ENCODE peak calls at places on chromosomes 5 and 9, in seven cellular contexts. One of them, this sample, is unnamed.

GRCh38 chr5:89055011-89055704 is 172.2 kb upstream of the MEF2C start:
- DNase-seq in mesendoderm: no peak
- DNase-seq in IMR-90: no peak
- DNase-seq in H9: no peak
- DNase-seq in trophoblast cell: no peak
- DNase-seq in H1: no peak
- DNase-seq in mesenchymal stem cell: no peak
- DNase-seq in this sample: no peak

GRCh38 chr9:13175732-13176131 is 103.8 kb downstream of the MPDZ start:
- DNase-seq in mesendoderm: no peak
- DNase-seq in IMR-90: no peak
- DNase-seq in H9: no peak
- DNase-seq in trophoblast cell: no peak
- DNase-seq in H1: no peak
- DNase-seq in mesenchymal stem cell: no peak
- DNase-seq in this sample: no peak

GRCh38 chr9:928363-929042 is 48.0 kb upstream of the DMRT3 start:
- DNase-seq in mesendoderm: peak
- DNase-seq in IMR-90: no peak
- DNase-seq in H9: peak
- DNase-seq in trophoblast cell: peak
- DNase-seq in H1: peak
- DNase-seq in mesenchymal stem cell: no peak
- DNase-seq in this sample: no peak

GRCh38 chr9:114388764-114389375 is 1.1 kb upstream of the AKNA start:
- DNase-seq in mesendoderm: no peak
- DNase-seq in IMR-90: no peak
- DNase-seq in H9: no peak
- DNase-seq in trophoblast cell: no peak
- DNase-seq in H1: no peak
- DNase-seq in mesenchymal stem cell: no peak
- DNase-seq in this sample: no peak

GRCh38 chr5:10552183-10553143 is 11.4 kb upstream of the ANKRD33B start:
- DNase-seq in mesendoderm: no peak
- DNase-seq in IMR-90: peak
- DNase-seq in H9: no peak
- DNase-seq in trophoblast cell: no peak
- DNase-seq in H1: no peak
- DNase-seq in mesenchymal stem cell: peak
- DNase-seq in this sample: no peak

GRCh38 chr5:156391139-156391538 is 64.2 kb downstream of the SGCD start:
- DNase-seq in mesendoderm: no peak
- DNase-seq in IMR-90: peak
- DNase-seq in H9: no peak
- DNase-seq in trophoblast cell: peak
- DNase-seq in H1: no peak
- DNase-seq in mesenchymal stem cell: peak
- DNase-seq in this sample: no peak

GRCh38 chr5:154397652-154398406 is 48.0 kb upstream of the SAP30L start:
- DNase-seq in mesendoderm: no peak
- DNase-seq in IMR-90: no peak
- DNase-seq in H9: no peak
- DNase-seq in trophoblast cell: no peak
- DNase-seq in H1: no peak
- DNase-seq in mesenchymal stem cell: no peak
- DNase-seq in this sample: no peak

GRCh38 chr9:94082956-94083355 is 1.3 kb upstream of the PTPDC1 start:
- DNase-seq in mesendoderm: no peak
- DNase-seq in IMR-90: peak
- DNase-seq in H9: no peak
- DNase-seq in trophoblast cell: no peak
- DNase-seq in H1: no peak
- DNase-seq in mesenchymal stem cell: peak
- DNase-seq in this sample: no peak

GRCh38 chr5:140174472-140175366 is at the start of gene CYSTM1:
- DNase-seq in mesendoderm: peak
- DNase-seq in IMR-90: peak
- DNase-seq in H9: peak
- DNase-seq in trophoblast cell: peak
- DNase-seq in H1: peak
- DNase-seq in mesenchymal stem cell: peak
- DNase-seq in this sample: peak

GRCh38 chr9:110844121-110844520 is 175.5 kb downstream of the MUSK start:
- DNase-seq in mesendoderm: no peak
- DNase-seq in IMR-90: peak
- DNase-seq in H9: no peak
- DNase-seq in trophoblast cell: no peak
- DNase-seq in H1: no peak
- DNase-seq in mesenchymal stem cell: no peak
- DNase-seq in this sample: no peak

GRCh38 chr9:36317766-36318165 is 59.5 kb upstream of the GNE start:
- DNase-seq in mesendoderm: peak
- DNase-seq in IMR-90: no peak
- DNase-seq in H9: no peak
- DNase-seq in trophoblast cell: no peak
- DNase-seq in H1: no peak
- DNase-seq in mesenchymal stem cell: no peak
- DNase-seq in this sample: no peak

GRCh38 chr9:72978724-72979123 is 25.9 kb upstream of the ALDH1A1 start:
- DNase-seq in mesendoderm: no peak
- DNase-seq in IMR-90: no peak
- DNase-seq in H9: no peak
- DNase-seq in trophoblast cell: no peak
- DNase-seq in H1: no peak
- DNase-seq in mesenchymal stem cell: no peak
- DNase-seq in this sample: no peak

GRCh38 chr9:109639666-109640231 is 140.2 kb upstream of the PALM2AKAP2 start:
- DNase-seq in mesendoderm: no peak
- DNase-seq in IMR-90: no peak
- DNase-seq in H9: no peak
- DNase-seq in trophoblast cell: no peak
- DNase-seq in H1: no peak
- DNase-seq in mesenchymal stem cell: no peak
- DNase-seq in this sample: no peak

GRCh38 chr5:146441896-146442295 is 5.2 kb upstream of the TCERG1 start:
- DNase-seq in mesendoderm: no peak
- DNase-seq in IMR-90: peak
- DNase-seq in H9: no peak
- DNase-seq in trophoblast cell: peak
- DNase-seq in H1: no peak
- DNase-seq in mesenchymal stem cell: no peak
- DNase-seq in this sample: no peak

GRCh38 chr5:93107141-93107540 is 473.9 kb downstream of the NR2F1-AS1 start:
- DNase-seq in mesendoderm: no peak
- DNase-seq in IMR-90: no peak
- DNase-seq in H9: no peak
- DNase-seq in trophoblast cell: no peak
- DNase-seq in H1: no peak
- DNase-seq in mesenchymal stem cell: peak
- DNase-seq in this sample: no peak

GRCh38 chr5:5134107-5134506 is 6.0 kb upstream of the ADAMTS16 start:
- DNase-seq in mesendoderm: no peak
- DNase-seq in IMR-90: no peak
- DNase-seq in H9: no peak
- DNase-seq in trophoblast cell: no peak
- DNase-seq in H1: no peak
- DNase-seq in mesenchymal stem cell: no peak
- DNase-seq in this sample: no peak

GRCh38 chr9:107425110-107426025 is 64.2 kb downstream of the KLF4 start:
- DNase-seq in mesendoderm: peak
- DNase-seq in IMR-90: peak
- DNase-seq in H9: peak
- DNase-seq in trophoblast cell: peak
- DNase-seq in H1: peak
- DNase-seq in mesenchymal stem cell: peak
- DNase-seq in this sample: peak

GRCh38 chr5:32320144-32320543 is 7.4 kb upstream of the MTMR12 start:
- DNase-seq in mesendoderm: no peak
- DNase-seq in IMR-90: no peak
- DNase-seq in H9: no peak
- DNase-seq in trophoblast cell: no peak
- DNase-seq in H1: no peak
- DNase-seq in mesenchymal stem cell: no peak
- DNase-seq in this sample: no peak

GRCh38 chr9:96450613-96451544 is 910 bp downstream of the HABP4 start:
- DNase-seq in mesendoderm: peak
- DNase-seq in IMR-90: peak
- DNase-seq in H9: no peak
- DNase-seq in trophoblast cell: peak
- DNase-seq in H1: peak
- DNase-seq in mesenchymal stem cell: peak
- DNase-seq in this sample: no peak

GRCh38 chr5:140205952-140206351 is 31.0 kb downstream of the CYSTM1 start:
- DNase-seq in mesendoderm: peak
- DNase-seq in IMR-90: no peak
- DNase-seq in H9: peak
- DNase-seq in trophoblast cell: no peak
- DNase-seq in H1: peak
- DNase-seq in mesenchymal stem cell: no peak
- DNase-seq in this sample: no peak

DNA sequence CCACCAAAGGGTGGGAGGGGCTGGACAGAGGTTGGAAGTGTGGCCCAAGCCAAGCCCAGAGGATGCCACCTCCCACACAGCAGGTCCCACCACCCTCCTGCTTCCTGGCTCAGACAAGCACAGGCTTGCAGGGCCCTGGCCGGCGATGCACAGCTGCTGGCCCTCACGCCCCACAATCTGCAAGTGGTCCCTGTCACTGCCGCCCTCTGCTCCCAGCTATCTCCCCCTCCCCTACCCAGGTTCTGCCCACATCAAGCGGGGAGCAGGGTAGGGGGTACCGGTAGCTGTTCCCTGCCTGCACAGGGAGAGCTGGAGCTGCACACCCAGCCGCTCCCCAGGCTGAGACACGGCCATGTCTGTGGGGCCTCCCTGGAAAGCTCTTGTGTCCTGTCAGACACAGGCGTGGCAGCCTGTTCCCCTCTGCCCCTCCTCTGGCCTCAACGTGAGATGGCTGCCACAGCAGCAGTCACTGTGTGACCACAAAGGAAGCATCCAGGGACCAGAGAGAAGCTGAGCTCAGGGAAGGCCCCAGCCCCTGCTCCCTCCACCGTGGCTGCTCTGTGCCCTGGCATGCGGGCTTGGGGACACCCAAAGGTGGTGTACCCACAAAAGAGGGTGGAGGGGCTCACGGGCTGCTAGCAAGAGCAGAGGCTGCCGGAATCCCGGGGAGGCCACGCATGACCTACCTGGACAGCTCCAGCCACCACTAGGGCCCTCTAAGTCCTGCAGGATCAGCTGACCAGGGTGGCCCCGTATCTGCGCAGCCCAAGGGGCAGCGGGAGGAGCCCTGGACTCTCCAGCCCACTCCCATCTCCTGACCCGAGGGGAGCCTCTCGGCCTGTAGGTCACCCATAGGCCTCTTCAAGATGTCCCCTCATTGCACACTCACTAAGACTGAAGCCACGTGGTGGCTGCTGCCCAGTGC is 10.9 kb upstream of the ZDHHC11 start:
- DNase-seq in mesendoderm: no peak
- DNase-seq in IMR-90: no peak
- DNase-seq in H9: no peak
- DNase-seq in trophoblast cell: no peak
- DNase-seq in H1: no peak
- DNase-seq in mesenchymal stem cell: no peak
- DNase-seq in this sample: no peak
- H2AK5ac ChIP-seq in mesendoderm: no peak
- H2AK5ac ChIP-seq in IMR-90: no peak
- H2AK5ac ChIP-seq in H9: no peak
- H2AK5ac ChIP-seq in trophoblast cell: no peak
- H2AK5ac ChIP-seq in H1: no peak
- H2AK5ac ChIP-seq in mesenchymal stem cell: no peak
- H2AK5ac ChIP-seq in this sample: peak

GRCh38 chr5:57948091-57948490 is 465.5 kb upstream of the ACTBL2 start:
- DNase-seq in mesendoderm: no peak
- DNase-seq in IMR-90: no peak
- DNase-seq in H9: no peak
- DNase-seq in trophoblast cell: no peak
- DNase-seq in H1: no peak
- DNase-seq in mesenchymal stem cell: no peak
- DNase-seq in this sample: no peak

GRCh38 chr5:57955506-57955905 is 472.9 kb upstream of the ACTBL2 start:
- DNase-seq in mesendoderm: no peak
- DNase-seq in IMR-90: no peak
- DNase-seq in H9: no peak
- DNase-seq in trophoblast cell: no peak
- DNase-seq in H1: no peak
- DNase-seq in mesenchymal stem cell: no peak
- DNase-seq in this sample: no peak

GRCh38 chr5:57950616-57951228 is 468.1 kb upstream of the ACTBL2 start:
- DNase-seq in mesendoderm: peak
- DNase-seq in IMR-90: peak
- DNase-seq in H9: peak
- DNase-seq in trophoblast cell: no peak
- DNase-seq in H1: peak
- DNase-seq in mesenchymal stem cell: no peak
- DNase-seq in this sample: no peak

GRCh38 chr5:57956606-57957005 is 474.0 kb upstream of the ACTBL2 start:
- DNase-seq in mesendoderm: no peak
- DNase-seq in IMR-90: no peak
- DNase-seq in H9: no peak
- DNase-seq in trophoblast cell: no peak
- DNase-seq in H1: no peak
- DNase-seq in mesenchymal stem cell: no peak
- DNase-seq in this sample: no peak

DNA sequence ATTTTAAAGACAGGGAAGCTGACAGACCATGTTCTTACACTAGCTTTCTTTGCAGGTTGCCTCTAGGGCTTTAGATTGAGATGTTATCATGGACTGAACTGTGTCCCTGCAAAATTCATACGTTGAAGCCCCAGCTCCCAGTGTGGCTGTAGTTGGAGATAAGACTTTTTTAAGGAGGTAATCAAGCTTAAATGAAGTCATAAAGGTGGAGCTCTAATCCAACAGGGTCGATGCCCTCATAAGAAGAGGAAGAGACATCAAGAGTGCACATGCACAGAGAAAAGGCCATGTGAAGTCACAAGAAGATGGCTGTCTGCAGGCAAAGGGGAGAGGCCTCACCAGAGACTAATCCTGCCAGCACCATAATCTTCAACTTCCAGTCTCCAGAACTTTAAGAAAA is 471.2 kb upstream of the ACTBL2 start:
- DNase-seq in mesendoderm: no peak
- DNase-seq in IMR-90: no peak
- DNase-seq in H9: no peak
- DNase-seq in trophoblast cell: peak
- DNase-seq in H1: no peak
- DNase-seq in mesenchymal stem cell: no peak
- DNase-seq in this sample: no peak
- H3K4ac ChIP-seq in mesendoderm: no peak
- H3K4ac ChIP-seq in IMR-90: no peak
- H3K4ac ChIP-seq in H9: no peak
- H3K4ac ChIP-seq in trophoblast cell: no peak
- H3K4ac ChIP-seq in H1: no peak
- H3K4ac ChIP-seq in mesenchymal stem cell: no peak
- H3K4ac ChIP-seq in this sample: no peak

GRCh38 chr9:132595319-132595718 is 12.9 kb downstream of the BARHL1 start:
- DNase-seq in mesendoderm: no peak
- DNase-seq in IMR-90: no peak
- DNase-seq in H9: no peak
- DNase-seq in trophoblast cell: no peak
- DNase-seq in H1: no peak
- DNase-seq in mesenchymal stem cell: no peak
- DNase-seq in this sample: no peak
- H3K23ac ChIP-seq in mesendoderm: no peak
- H3K23ac ChIP-seq in IMR-90: no peak
- H3K23ac ChIP-seq in H9: no peak
- H3K23ac ChIP-seq in trophoblast cell: no peak
- H3K23ac ChIP-seq in H1: no peak
- H3K23ac ChIP-seq in mesenchymal stem cell: no peak
- H3K23ac ChIP-seq in this sample: no peak

GRCh38 chr9:16688814-16689213 is 181.7 kb downstream of the BNC2 start:
- DNase-seq in mesendoderm: peak
- DNase-seq in IMR-90: no peak
- DNase-seq in H9: no peak
- DNase-seq in trophoblast cell: no peak
- DNase-seq in H1: no peak
- DNase-seq in mesenchymal stem cell: no peak
- DNase-seq in this sample: no peak
- H2AK5ac ChIP-seq in mesendoderm: no peak
- H2AK5ac ChIP-seq in IMR-90: no peak
- H2AK5ac ChIP-seq in H9: no peak
- H2AK5ac ChIP-seq in trophoblast cell: no peak
- H2AK5ac ChIP-seq in H1: no peak
- H2AK5ac ChIP-seq in mesenchymal stem cell: no peak
- H2AK5ac ChIP-seq in this sample: no peak

This sample was measured in neuronal stem cell.